ENCODE peak calls at places on chromosomes 12 and 14, in four cellular contexts. W, B, R and Y are unnamed samples.
A peak's percentile ranks its signal among the peaks of the same experiment; 100 is the strongest.

GRCh38 chr12:100858658-100859057 is 64.1 kb downstream of the ANO4 start:
- DNase-seq in W (no peak), B (no peak), R (no peak), Y (no peak)

GRCh38 chr12:102811125-102811737 is 105.8 kb downstream of the PAH start:
- DNase-seq in W (no peak), B (peak; percentile 47), R (no peak), Y (no peak)

GRCh38 chr12:16385779-16386646 is 38.6 kb downstream of the MGST1 start:
- DNase-seq in W (no peak), B (peak; percentile 17), R (no peak), Y (no peak)

GRCh38 chr14:32594766-32595165 is 265.7 kb downstream of the AKAP6 start:
- DNase-seq in W (no peak), B (no peak), R (no peak), Y (no peak)

GRCh38 chr12:64737539-64737938 is 21.7 kb downstream of the GNS start:
- DNase-seq in W (no peak), B (no peak), R (no peak), Y (no peak)

GRCh38 chr14:95068521-95068920 is 88.8 kb downstream of the DICER1 start:
- DNase-seq in W (no peak), B (no peak), R (no peak), Y (no peak)

GRCh38 chr12:94427520-94428381 is 31.9 kb downstream of the CEP83 start:
- DNase-seq in W (no peak), B (peak; percentile 49), R (no peak), Y (no peak)

GRCh38 chr12:107684990-107685359 is 624 bp upstream of the PWP1 start:
- DNase-seq in W (no peak), B (no peak), R (no peak), Y (no peak)

GRCh38 chr14:63088865-63089264 is 43.6 kb upstream of the KCNH5 start:
- DNase-seq in W (no peak), B (no peak), R (no peak), Y (no peak)

GRCh38 chr14:93669632-93670031 is 118.7 kb downstream of the PRIMA1 start:
- DNase-seq in W (no peak), B (no peak), R (no peak), Y (no peak)

GRCh38 chr12:30953257-30953656 is 26.7 kb downstream of the TSPAN11 start:
- DNase-seq in W (no peak), B (no peak), R (no peak), Y (no peak)

GRCh38 chr12:15829949-15830348 is 40.8 kb upstream of the EPS8 start:
- DNase-seq in W (no peak), B (no peak), R (no peak), Y (no peak)

GRCh38 chr14:51242545-51243490 is 2.8 kb downstream of the TMX1 start:
- DNase-seq in W (no peak), B (no peak), R (no peak), Y (no peak)

GRCh38 chr12:71392521-71393145 is 47.0 kb upstream of the LGR5 start:
- DNase-seq in W (no peak), B (peak; percentile 33), R (no peak), Y (no peak)

GRCh38 chr12:25269701-25270100 is 19.0 kb upstream of the KRAS start:
- DNase-seq in W (no peak), B (no peak), R (no peak), Y (no peak)

GRCh38 chr12:121030576-121031212 is 8.4 kb downstream of the OASL start:
- DNase-seq in W (no peak), B (no peak), R (no peak), Y (no peak)

GRCh38 chr14:21039585-21040369 is 2.4 kb upstream of the RNASE7 start:
- DNase-seq in W (peak; percentile 32), B (peak; percentile 57), R (no peak), Y (no peak)

GRCh38 chr12:91177380-91177779 is 5.2 kb downstream of the DCN start:
- DNase-seq in W (no peak), B (no peak), R (no peak), Y (no peak)

GRCh38 chr12:60666895-60667294 is 1071.1 kb downstream of the SLC16A7 start:
- DNase-seq in W (no peak), B (no peak), R (no peak), Y (no peak)

GRCh38 chr12:54162741-54163140 is 26.0 kb downstream of the SMUG1 start:
- DNase-seq in W (no peak), B (no peak), R (no peak), Y (no peak)

GRCh38 chr12:115752151-115752550 is 525.3 kb downstream of the MED13L start:
- DNase-seq in W (no peak), B (peak; percentile 10), R (no peak), Y (no peak)

GRCh38 chr12:68319988-68320623 is 12.1 kb downstream of the MDM1 start:
- DNase-seq in W (no peak), B (peak; percentile 13), R (no peak), Y (no peak)

GRCh38 chr14:105312973-105313372 is 1.6 kb upstream of the PACS2 start:
- DNase-seq in W (no peak), B (no peak), R (peak; percentile 71), Y (peak; percentile 64)

GRCh38 chr12:22856120-22856699 is 231.2 kb downstream of the ETNK1 start:
- DNase-seq in W (no peak), B (no peak), R (no peak), Y (no peak)

GRCh38 chr12:18589316-18589715 is 148.5 kb downstream of the PLCZ1 start:
- DNase-seq in W (no peak), B (no peak), R (no peak), Y (no peak)
- TF ChIP-seq CTCF in W (no peak), B (no peak), R (peak; percentile 15), Y (no peak)

DNA sequence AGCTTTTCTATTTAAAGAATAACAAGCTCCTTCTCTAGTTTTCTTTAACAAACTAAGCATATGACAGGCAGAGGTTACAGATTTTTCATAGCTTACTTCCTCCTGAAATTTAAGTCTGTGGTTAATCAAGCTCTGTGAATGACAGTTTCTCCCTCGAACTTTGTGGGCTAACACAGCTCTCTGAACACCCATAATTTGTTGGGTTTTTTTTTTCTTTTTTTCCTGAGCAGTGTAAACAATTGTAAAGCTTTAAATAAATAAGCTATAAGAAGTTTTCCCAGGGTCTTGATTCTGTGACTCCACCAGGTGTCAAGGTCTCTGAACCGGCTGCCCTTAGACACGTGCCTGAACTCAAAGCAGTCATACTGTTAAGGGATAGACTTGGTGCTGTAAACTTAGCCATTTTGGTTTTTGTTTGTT is 128.1 kb upstream of the AMIGO2 start:
- DNase-seq in W (no peak), B (no peak), R (no peak), Y (no peak)
- H3K4me1 ChIP-seq in W (no peaks in the 10 kb centered on the region), B (peaks cover 19% of the 10 kb centered on the region), R (peaks cover 16% of the 10 kb centered on the region), Y (peaks cover 42% of the 10 kb centered on the region)

GRCh38 chr12:8080131-8080530 is 1.9 kb upstream of the NECAP1 start:
- DNase-seq in W (no peak), B (no peak), R (no peak), Y (no peak)

GRCh38 chr12:8077207-8077606 is 4.9 kb upstream of the NECAP1 start:
- DNase-seq in W (no peak), B (no peak), R (no peak), Y (no peak)

GRCh38 chr12:8076357-8076756 is 5.7 kb upstream of the NECAP1 start:
- DNase-seq in W (no peak), B (no peak), R (no peak), Y (no peak)

GRCh38 chr12:8078916-8079315 is 3.2 kb upstream of the NECAP1 start:
- DNase-seq in W (no peak), B (no peak), R (no peak), Y (no peak)

DNA sequence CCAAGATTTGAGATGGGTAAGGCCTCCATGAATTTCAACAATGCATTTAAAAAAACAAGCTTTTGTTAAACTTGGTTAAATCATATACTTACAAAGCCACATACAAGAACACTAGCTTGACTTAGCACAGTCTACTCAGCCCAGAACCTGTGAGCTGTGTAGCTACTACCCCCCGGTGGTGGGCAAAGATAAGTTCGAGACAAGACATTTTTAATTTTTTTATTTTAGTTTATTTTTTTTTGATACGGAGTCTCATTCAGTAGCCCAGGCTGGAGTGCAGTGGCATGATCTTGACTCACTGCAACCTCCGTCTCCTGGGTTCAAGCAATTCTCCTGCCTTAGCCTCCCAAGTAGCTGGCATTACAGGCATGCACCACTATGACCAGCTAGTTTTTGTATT is 3.7 kb upstream of the NECAP1 start:
- DNase-seq in W (no peak), B (no peak), R (no peak), Y (no peak)
- TF ChIP-seq CTCF in W (peak; percentile 33), B (peak; percentile 13), R (peak; percentile 52), Y (peak; percentile 18)

GRCh38 chr12:47753021-47754001 is 5.4 kb downstream of the RAPGEF3 start:
- DNase-seq in W (peak; percentile 86), B (no peak), R (no peak), Y (peak; percentile 77)

GRCh38 chr12:47752552-47752951 is 6.1 kb downstream of the RAPGEF3 start:
- DNase-seq in W (no peak), B (no peak), R (no peak), Y (no peak)

GRCh38 chr12:47751561-47751960 is 7.1 kb downstream of the RAPGEF3 start:
- DNase-seq in W (no peak), B (no peak), R (peak; percentile 58), Y (no peak)

GRCh38 chr12:47750916-47751470 is 7.7 kb downstream of the RAPGEF3 start:
- DNase-seq in W (no peak), B (no peak), R (no peak), Y (no peak)

GRCh38 chr12:47752121-47752520 is 6.6 kb downstream of the RAPGEF3 start:
- DNase-seq in W (no peak), B (no peak), R (no peak), Y (no peak)
- H3K4me1 ChIP-seq in W (peaks cover 38% of the 10 kb centered on the region), B (peaks cover 24% of the 10 kb centered on the region), R (peaks cover 51% of the 10 kb centered on the region), Y (peaks cover 51% of the 10 kb centered on the region)

GRCh38 chr12:124854637-124855184 is 9.0 kb downstream of the SCARB1 start:
- DNase-seq in W (no peak), B (no peak), R (no peak), Y (no peak)

GRCh38 chr12:124857921-124858461 is 5.7 kb downstream of the SCARB1 start:
- DNase-seq in W (no peak), B (no peak), R (no peak), Y (no peak)

GRCh38 chr12:124856842-124857178 is 6.9 kb downstream of the SCARB1 start:
- DNase-seq in W (no peak), B (no peak), R (no peak), Y (peak; percentile 67)

GRCh38 chr12:124855275-124855957 is 8.2 kb downstream of the SCARB1 start:
- DNase-seq in W (no peak), B (no peak), R (no peak), Y (no peak)

DNA sequence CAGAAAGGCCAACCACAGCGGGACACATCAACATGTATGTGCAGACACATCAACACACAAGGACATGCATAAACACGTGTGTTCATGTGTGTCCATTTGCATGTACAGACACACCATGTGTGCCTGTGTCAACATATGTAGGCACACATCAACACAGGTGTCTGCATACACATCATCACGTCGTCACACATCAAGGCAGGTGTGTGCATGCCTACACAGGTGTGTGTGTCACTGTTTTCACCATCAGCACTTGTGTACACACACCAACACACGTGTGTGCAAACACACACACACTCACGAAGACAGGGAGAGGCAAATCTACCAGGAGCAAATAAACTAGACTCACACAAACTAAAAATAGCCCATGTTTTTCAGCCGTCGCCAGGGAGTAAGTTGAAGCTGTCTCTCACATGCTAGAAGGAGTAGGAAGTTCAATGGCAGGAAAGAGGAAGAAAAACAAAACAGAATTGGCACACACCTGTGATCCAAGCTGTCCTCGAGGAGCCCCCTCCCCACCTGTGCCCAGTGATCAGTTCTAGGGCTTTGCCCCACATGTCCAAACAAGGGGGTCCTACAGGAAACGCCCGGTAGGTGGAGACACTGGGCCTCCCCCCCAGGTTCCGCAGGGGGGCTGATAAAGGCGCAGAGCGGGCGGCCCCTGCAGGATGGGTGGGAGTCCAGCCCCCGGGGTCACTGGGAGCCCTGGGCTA is 7.4 kb downstream of the SCARB1 start:
- DNase-seq in W (no peak), B (no peak), R (no peak), Y (no peak)
- TF ChIP-seq CTCF in W (peak; percentile 50), B (peak; percentile 9), R (no peak), Y (peak; percentile 14)